ENCODE peak calls at places on chromosomes 3 and 15, in six cellular contexts. B is endothelial cell; P is mucosa of descending colon; L is tibial nerve; C is esophagus muscularis mucosa; N is CD8-positive, alpha-beta T cell. T is an unnamed sample.
A peak's percentile ranks its signal among the peaks of the same experiment; 100 is the strongest.

GRCh38 chr15:70096215-70096974 is 1.3 kb downstream of the TLE3 start:
- DNase-seq in L (peak; percentile 37), C (no peak), B (peak; percentile 67), P (peak; percentile 58), N (peak; percentile 24), T (peak; percentile 73)

GRCh38 chr3:190155752-190156151 is 35.1 kb upstream of the P3H2 start:
- DNase-seq in B (no peak), C (no peak), P (peak; percentile 69), N (no peak), L (no peak), T (no peak)

GRCh38 chr15:25860885-25861866 is 2.0 kb downstream of the ATP10A start:
- DNase-seq in L (no peak), C (no peak), P (no peak), N (peak; percentile 34), B (no peak), T (no peak)

GRCh38 chr3:53729130-53729529 is 117.1 kb downstream of the CHDH start:
- DNase-seq in P (no peak), N (no peak), B (no peak), C (no peak), L (no peak), T (no peak)

GRCh38 chr3:105368575-105369500 is 2.1 kb downstream of the ALCAM start:
- DNase-seq in L (peak; percentile 25), B (peak; percentile 27), N (peak; percentile 38), C (no peak), P (peak; percentile 78), T (peak; percentile 17)

GRCh38 chr15:54576303-54576935 is 598.2 kb downstream of the UNC13C start:
- DNase-seq in B (no peak), C (no peak), P (no peak), L (no peak), N (no peak), T (no peak)

GRCh38 chr3:24004171-24004938 is 59.3 kb downstream of the NR1D2 start:
- DNase-seq in C (peak; percentile 19), N (no peak), P (no peak), B (no peak), L (no peak), T (no peak)

GRCh38 chr3:72829701-72830100 is 18.5 kb downstream of the SHQ1 start:
- DNase-seq in N (no peak), C (no peak), B (no peak), L (no peak), P (no peak), T (no peak)

GRCh38 chr15:80343610-80344009 is 60.6 kb upstream of the ARNT2 start:
- DNase-seq in N (no peak), C (no peak), B (no peak), P (peak; percentile 54), L (no peak), T (no peak)

GRCh38 chr3:11556851-11557644 is 86.7 kb downstream of the VGLL4 start:
- DNase-seq in N (no peak), B (no peak), P (no peak), L (peak; percentile 57), C (no peak), T (no peak)

GRCh38 chr3:161474139-161474538 is 22.5 kb upstream of the OTOL1 start:
- DNase-seq in N (no peak), B (no peak), L (no peak), P (no peak), C (no peak), T (no peak)

GRCh38 chr15:39381517-39381916 is 199.4 kb upstream of the THBS1 start:
- DNase-seq in N (no peak), C (no peak), P (no peak), L (no peak), B (no peak), T (no peak)

GRCh38 chr3:12303998-12304397 is 15.1 kb downstream of the PPARG start:
- DNase-seq in L (no peak), P (no peak), N (no peak), C (no peak), B (no peak), T (no peak)

GRCh38 chr15:80831606-80832224 is 52.5 kb downstream of the CEMIP start:
- DNase-seq in B (no peak), C (no peak), P (no peak), N (no peak), L (no peak), T (no peak)

GRCh38 chr3:71028802-71029201 is 554.7 kb downstream of the FOXP1 start:
- DNase-seq in C (peak; percentile 29), L (no peak), B (no peak), N (no peak), P (no peak), T (no peak)

GRCh38 chr3:191257286-191257685 is 58.2 kb downstream of the OSTN start:
- DNase-seq in N (no peak), B (no peak), L (no peak), P (no peak), C (no peak), T (no peak)

GRCh38 chr3:53888229-53888628 is 3.4 kb downstream of the SELENOK start:
- DNase-seq in C (no peak), B (no peak), P (no peak), L (no peak), N (no peak), T (no peak)

GRCh38 chr15:52259503-52259902 is 36.1 kb downstream of the MYO5C start:
- DNase-seq in N (no peak), B (no peak), C (no peak), P (no peak), L (no peak), T (no peak)

GRCh38 chr15:52261026-52261425 is 34.6 kb downstream of the MYO5C start:
- DNase-seq in N (no peak), C (no peak), B (no peak), L (no peak), P (no peak), T (no peak)

GRCh38 chr15:52263563-52263962 is 32.0 kb downstream of the MYO5C start:
- DNase-seq in B (no peak), C (no peak), N (no peak), P (no peak), L (no peak), T (no peak)

GRCh38 chr15:52262364-52262763 is 33.2 kb downstream of the MYO5C start:
- DNase-seq in B (no peak), L (no peak), C (no peak), P (no peak), N (no peak), T (no peak)

GRCh38 chr15:52261498-52262242 is 33.9 kb downstream of the MYO5C start:
- DNase-seq in B (peak; percentile 70), P (peak; percentile 41), N (no peak), C (no peak), L (peak; percentile 54), T (peak; percentile 49)
- TF ChIP-seq CTCF in B (no peak), P (no peak), N (no peak), C (no peak), L (peak; percentile 36), T (peak; percentile 12)

GRCh38 chr3:20160230-20160629 is 25.8 kb downstream of the SGO1 start:
- DNase-seq in B (no peak), L (no peak), N (no peak), P (no peak), C (no peak), T (no peak)

GRCh38 chr3:20154078-20154477 is 31.9 kb downstream of the SGO1 start:
- DNase-seq in L (no peak), C (no peak), B (no peak), N (no peak), P (no peak), T (no peak)

GRCh38 chr3:20154928-20155327 is 31.1 kb downstream of the SGO1 start:
- DNase-seq in N (no peak), B (no peak), C (no peak), P (no peak), L (no peak), T (no peak)
- TF ChIP-seq CTCF in N (no peak), B (no peak), C (no peak), P (no peak), L (no peak), T (no peak)

GRCh38 chr15:65368646-65369045 is 9.2 kb downstream of the IGDCC3 start:
- DNase-seq in P (no peak), B (no peak), C (no peak), N (no peak), L (no peak), T (no peak)

GRCh38 chr15:65363766-65364165 is 14.0 kb downstream of the IGDCC3 start:
- DNase-seq in L (no peak), B (no peak), N (no peak), P (no peak), C (no peak), T (no peak)

GRCh38 chr15:65368300-65368617 is 9.5 kb downstream of the IGDCC3 start:
- DNase-seq in C (no peak), B (peak; percentile 76), L (no peak), N (no peak), P (no peak), T (peak; percentile 31)

GRCh38 chr15:65365229-65365628 is 12.6 kb downstream of the IGDCC3 start:
- DNase-seq in N (no peak), P (no peak), B (no peak), L (no peak), C (no peak), T (peak; percentile 66)

GRCh38 chr15:65366122-65366892 is 11.5 kb downstream of the IGDCC3 start:
- DNase-seq in C (no peak), B (no peak), P (no peak), L (no peak), N (no peak), T (no peak)
- TF ChIP-seq CTCF in C (no peak), B (no peak), P (no peak), L (no peak), N (no peak), T (no peak)

GRCh38 chr15:76058714-76059319 is 968 bp upstream of the TMEM266 start:
- DNase-seq in L (no peak), P (peak; percentile 14), N (no peak), C (no peak), B (peak; percentile 40), T (peak; percentile 21)

GRCh38 chr15:76056931-76057330 is 2.9 kb upstream of the TMEM266 start:
- DNase-seq in L (no peak), N (no peak), C (no peak), B (no peak), P (no peak), T (no peak)

GRCh38 chr15:76060098-76060989 is 559 bp downstream of the TMEM266 start:
- DNase-seq in C (no peak), P (no peak), B (no peak), N (no peak), L (no peak), T (no peak)

GRCh38 chr15:76059320-76060097 is at the start of gene TMEM266:
- DNase-seq in C (no peak), P (peak; percentile 14), N (no peak), B (peak; percentile 76), L (no peak), T (peak; percentile 82)

GRCh38 chr15:76057332-76058000 is 2.3 kb upstream of the TMEM266 start:
- DNase-seq in L (peak; percentile 75), P (peak; percentile 71), N (no peak), C (no peak), B (peak; percentile 40), T (peak; percentile 54)
- TF ChIP-seq CTCF in L (peak; percentile 50), P (peak; percentile 11), N (peak; percentile 82), C (peak; percentile 79), B (peak; percentile 82), T (peak; percentile 79)